ENCODE peak calls at places on chromosome 22, in nine cellular contexts. L, R, J, U, Q, Y, D, A and X are unnamed samples.

GRCh38 chr22:31212783-31213626 is 907 bp downstream of the LIMK2 start:
- DNase-seq in L (peak), R (no peak), J (no peak), U (no peak), Q (no peak), Y (no peak), D (no peak), A (peak), X (no peak)

GRCh38 chr22:19195796-19196731 is 17.5 kb upstream of the SLC25A1 start:
- DNase-seq in L (no peak), R (no peak), J (no peak), U (no peak), Q (no peak), Y (no peak), D (no peak), A (no peak), X (no peak)

GRCh38 chr22:47850644-47851151 is 1088.2 kb downstream of the TBC1D22A start:
- DNase-seq in L (no peak), R (no peak), J (no peak), U (no peak), Q (peak), Y (no peak), D (peak), A (no peak), X (no peak)

GRCh38 chr22:41576877-41577276 is 12.8 kb downstream of the PMM1 start:
- DNase-seq in L (no peak), R (peak), J (peak), U (peak), Q (no peak), Y (no peak), D (no peak), A (peak), X (peak)

GRCh38 chr22:47818496-47818895 is 1056.0 kb downstream of the TBC1D22A start:
- DNase-seq in L (no peak), R (no peak), J (no peak), U (no peak), Q (no peak), Y (no peak), D (no peak), A (no peak), X (no peak)

GRCh38 chr22:22043296-22044078 is 60.9 kb upstream of the TOP3B start:
- DNase-seq in L (no peak), R (no peak), J (no peak), U (no peak), Q (no peak), Y (no peak), D (no peak), A (no peak), X (no peak)

GRCh38 chr22:48098936-48099245 is 1336.4 kb downstream of the TBC1D22A start:
- DNase-seq in L (no peak), R (no peak), J (no peak), U (no peak), Q (no peak), Y (no peak), D (no peak), A (no peak), X (no peak)

GRCh38 chr22:39661842-39662676 is 91.5 kb downstream of the CACNA1I start:
- DNase-seq in L (no peak), R (peak), J (peak), U (no peak), Q (no peak), Y (no peak), D (no peak), A (peak), X (peak)

GRCh38 chr22:49966041-49966715 is 5.6 kb downstream of the PIM3 start:
- DNase-seq in L (no peak), R (no peak), J (peak), U (no peak), Q (peak), Y (no peak), D (no peak), A (peak), X (no peak)
- H3K4me3 ChIP-seq in L (no peak), R (no peak), J (no peak), U (no peak), Q (no peak), Y (no peak), D (no peak), A (no peak), X (no peak)

GRCh38 chr22:32900856-32901255 is 99.4 kb downstream of the TIMP3 start:
- DNase-seq in L (no peak), R (no peak), J (no peak), U (no peak), Q (no peak), Y (no peak), D (no peak), A (no peak), X (peak)

GRCh38 chr22:32901925-32902324 is 100.4 kb downstream of the TIMP3 start:
- DNase-seq in L (no peak), R (no peak), J (no peak), U (no peak), Q (no peak), Y (no peak), D (no peak), A (no peak), X (no peak)

GRCh38 chr22:32897400-32897799 is 95.9 kb downstream of the TIMP3 start:
- DNase-seq in L (no peak), R (no peak), J (no peak), U (peak), Q (no peak), Y (no peak), D (no peak), A (no peak), X (peak)

DNA sequence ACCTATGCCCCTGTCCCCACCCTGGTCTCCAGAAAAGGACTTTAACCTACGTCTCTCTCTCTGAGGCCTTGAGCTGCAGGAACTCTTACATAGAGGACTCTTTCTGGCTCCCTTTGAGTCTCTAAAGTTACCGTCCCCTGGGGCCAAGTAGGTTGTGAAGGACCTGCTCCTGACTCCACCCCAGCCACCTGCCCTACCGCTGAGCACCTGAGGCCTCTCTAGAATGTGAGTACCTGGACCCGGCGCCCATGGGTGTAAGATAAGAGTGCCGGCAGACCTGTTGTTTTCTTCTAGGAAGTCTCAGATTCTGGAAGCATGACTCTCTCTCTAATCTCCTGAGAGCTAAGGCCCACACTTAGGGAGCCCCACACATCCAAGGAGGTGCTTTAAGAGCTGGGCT is 95.4 kb downstream of the TIMP3 start:
- DNase-seq in L (no peak), R (no peak), J (no peak), U (no peak), Q (peak), Y (no peak), D (no peak), A (no peak), X (no peak)
- H3K4me3 ChIP-seq in L (no peak), R (no peak), J (no peak), U (no peak), Q (no peak), Y (no peak), D (no peak), A (no peak), X (no peak)

DNA sequence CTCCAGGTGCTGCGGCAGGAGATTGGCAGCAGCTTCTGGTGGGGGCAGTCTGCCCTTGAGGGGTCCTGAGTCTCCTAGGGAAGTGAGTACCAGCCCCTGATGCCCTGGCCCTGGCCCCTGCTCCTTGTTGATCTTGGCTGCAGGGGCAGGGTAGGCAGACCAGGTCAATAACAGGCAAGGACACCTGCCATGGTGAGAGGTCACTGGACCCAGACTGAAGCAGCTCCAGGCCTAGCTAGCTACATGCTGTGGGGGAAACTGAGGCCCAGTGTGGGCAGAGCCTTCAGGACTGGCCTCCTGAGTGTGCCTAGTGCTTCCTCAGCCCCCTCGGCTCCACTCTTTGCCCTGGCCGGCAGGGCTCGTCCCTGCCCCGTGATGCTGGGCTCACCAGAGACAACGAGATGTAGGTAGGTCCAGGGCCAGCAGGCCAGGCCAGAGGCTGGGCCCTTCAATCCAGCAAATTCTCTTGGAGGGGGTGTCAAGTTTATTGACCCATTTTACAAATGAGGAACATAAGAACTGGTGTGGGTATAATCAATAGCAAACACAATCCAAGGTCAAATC is 20.4 kb downstream of the RTN4R start:
- DNase-seq in L (no peak), R (no peak), J (no peak), U (no peak), Q (no peak), Y (no peak), D (no peak), A (no peak), X (no peak)
- H3K4me3 ChIP-seq in L (no peak), R (no peak), J (no peak), U (no peak), Q (no peak), Y (no peak), D (no peak), A (no peak), X (no peak)

DNA sequence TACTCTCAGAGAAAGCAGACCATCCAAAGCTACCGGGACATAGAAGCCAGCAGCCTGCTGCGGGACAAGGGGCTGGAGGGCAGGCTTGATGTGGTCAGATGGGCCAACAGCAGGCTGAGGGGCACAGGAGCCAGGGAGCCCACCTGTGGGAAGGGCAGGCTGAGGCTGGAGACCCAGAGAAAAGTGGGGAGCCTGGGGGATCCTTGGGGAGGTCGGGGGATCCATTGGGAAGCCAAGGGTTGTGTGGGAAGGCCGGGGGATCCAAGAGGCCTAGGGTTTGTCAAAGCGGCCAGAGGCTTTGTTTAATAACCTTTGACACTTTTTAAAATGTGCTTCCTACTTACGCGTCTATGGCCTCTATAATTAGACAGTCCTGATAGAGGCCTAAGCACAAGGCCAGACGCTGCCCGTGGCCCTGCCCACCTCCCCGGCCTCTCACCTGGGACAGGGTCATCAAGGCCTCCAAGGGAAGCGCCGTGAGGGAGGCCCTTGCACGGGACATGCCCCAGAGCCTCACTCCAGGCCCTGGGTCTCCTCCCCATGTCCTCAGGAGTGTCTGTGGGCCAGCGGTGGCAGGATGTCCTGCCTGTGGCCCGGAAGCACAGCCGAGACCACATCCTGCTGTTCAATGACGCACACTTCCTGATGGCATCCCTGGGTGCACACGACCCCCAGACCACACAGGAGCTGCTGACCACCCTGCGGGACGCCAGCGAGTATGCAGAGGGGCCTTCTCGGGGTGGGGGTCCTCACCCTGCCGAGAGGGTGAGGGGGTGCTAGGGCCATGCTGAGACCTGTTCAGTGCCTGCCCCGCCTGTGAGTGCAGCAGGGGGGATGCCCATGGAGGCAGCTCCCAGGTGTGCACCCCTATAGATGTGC is 8.6 kb upstream of the GTSE1 start:
- DNase-seq in L (no peak), R (no peak), J (peak), U (no peak), Q (peak), Y (no peak), D (no peak), A (no peak), X (no peak)
- H3K4me3 ChIP-seq in L (peak), R (no peak), J (no peak), U (no peak), Q (peak), Y (no peak), D (no peak), A (peak), X (no peak)

GRCh38 chr22:46666577-46667244 is 46.5 kb downstream of the GRAMD4 start:
- DNase-seq in L (no peak), R (no peak), J (no peak), U (no peak), Q (no peak), Y (no peak), D (no peak), A (no peak), X (peak)
- H3K4me3 ChIP-seq in L (no peak), R (no peak), J (no peak), U (no peak), Q (no peak), Y (no peak), D (no peak), A (no peak), X (no peak)

GRCh38 chr22:29480512-29481264 is 670 bp downstream of the NEFH start:
- DNase-seq in L (no peak), R (peak), J (no peak), U (peak), Q (no peak), Y (no peak), D (peak), A (no peak), X (peak)
- H3K4me3 ChIP-seq in L (peak), R (no peak), J (no peak), U (peak), Q (no peak), Y (peak), D (peak), A (no peak), X (peak)

DNA sequence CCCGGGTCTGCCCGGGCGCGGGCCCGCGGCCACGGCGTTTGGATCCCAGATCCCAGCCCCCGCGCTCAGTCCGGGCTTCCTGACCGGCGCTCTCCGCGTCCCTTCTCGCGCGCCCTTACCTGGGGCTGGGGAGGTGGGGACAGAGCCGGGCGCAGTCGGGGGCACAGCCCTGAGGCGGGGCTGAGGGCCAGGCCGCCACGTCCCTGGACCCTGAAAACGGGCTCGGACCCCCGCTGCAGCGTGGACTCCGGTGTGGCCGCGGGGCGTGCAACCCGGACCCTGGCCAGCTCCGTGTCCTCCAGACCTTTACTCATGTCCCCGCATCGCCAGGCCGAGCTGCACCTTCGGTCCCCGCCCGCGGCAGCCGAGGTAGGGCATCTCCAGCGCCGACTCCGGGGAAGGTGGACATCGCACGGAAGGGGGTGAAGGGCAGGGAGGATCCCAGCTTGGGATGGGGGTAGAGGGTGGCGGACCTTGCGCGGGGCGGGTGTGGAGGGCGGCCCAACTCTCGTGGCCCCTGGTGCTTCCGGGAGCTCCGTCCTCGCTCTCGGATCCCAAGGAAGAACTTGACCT is 9.9 kb upstream of the AIFM3 start:
- DNase-seq in L (no peak), R (no peak), J (peak), U (no peak), Q (no peak), Y (no peak), D (no peak), A (no peak), X (no peak)
- H3K4me3 ChIP-seq in L (peak), R (peak), J (peak), U (peak), Q (peak), Y (peak), D (peak), A (peak), X (peak)

GRCh38 chr22:43956805-43957463 is 1.7 kb downstream of the SAMM50 start:
- DNase-seq in L (peak), R (no peak), J (no peak), U (no peak), Q (no peak), Y (no peak), D (no peak), A (no peak), X (peak)
- H3K4me3 ChIP-seq in L (peak), R (no peak), J (no peak), U (no peak), Q (no peak), Y (no peak), D (peak), A (no peak), X (peak)

DNA sequence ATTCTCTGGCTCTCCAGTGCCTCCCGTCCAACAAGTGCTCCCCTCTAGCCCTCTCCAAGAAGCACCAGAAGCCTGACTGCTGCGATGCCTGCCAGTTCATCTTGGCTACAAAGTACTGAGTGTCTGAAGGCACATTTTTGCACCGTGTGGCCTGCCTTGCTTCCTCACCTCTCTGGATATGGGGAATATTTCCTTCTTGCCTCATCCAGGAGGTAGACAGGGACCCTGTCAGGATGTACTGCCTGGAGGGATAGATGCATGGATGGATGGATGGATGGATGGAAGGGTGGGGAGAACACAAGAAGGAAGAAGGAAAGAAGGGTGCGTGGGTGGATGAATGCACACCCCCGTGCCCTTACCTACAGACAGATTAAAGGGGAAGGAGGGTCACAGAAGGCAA is 27.6 kb downstream of the KCTD17 start:
- DNase-seq in L (no peak), R (no peak), J (no peak), U (no peak), Q (no peak), Y (no peak), D (no peak), A (no peak), X (no peak)
- H3K4me3 ChIP-seq in L (no peak), R (peak), J (no peak), U (no peak), Q (no peak), Y (no peak), D (no peak), A (no peak), X (no peak)

GRCh38 chr22:35542157-35542971 is 1.7 kb downstream of the RASD2 start:
- DNase-seq in L (no peak), R (no peak), J (no peak), U (no peak), Q (no peak), Y (no peak), D (no peak), A (no peak), X (no peak)

GRCh38 chr22:35539487-35539886 is 1.1 kb upstream of the RASD2 start:
- DNase-seq in L (no peak), R (no peak), J (no peak), U (no peak), Q (no peak), Y (no peak), D (no peak), A (no peak), X (no peak)

GRCh38 chr22:35541254-35541748 is 670 bp downstream of the RASD2 start:
- DNase-seq in L (no peak), R (no peak), J (peak), U (no peak), Q (no peak), Y (no peak), D (no peak), A (no peak), X (peak)

GRCh38 chr22:35539910-35540599 is 576 bp upstream of the RASD2 start:
- DNase-seq in L (peak), R (peak), J (peak), U (no peak), Q (no peak), Y (no peak), D (no peak), A (peak), X (peak)

GRCh38 chr22:35540600-35541253 is at the start of gene RASD2:
- DNase-seq in L (peak), R (no peak), J (peak), U (no peak), Q (no peak), Y (no peak), D (no peak), A (peak), X (peak)
- H3K4me3 ChIP-seq in L (peak), R (peak), J (peak), U (peak), Q (peak), Y (peak), D (peak), A (peak), X (peak)